ENCODE peak calls at places on chromosomes 7 and 10, in seven cellular contexts. Z is neural crest cell, U is A549, P is choroid plexus epithelial cell, E is Calu3, K is AG04450, M is HFF-Myc. L is an unnamed sample.

GRCh38 chr10:133257489-133258065 is 19.1 kb downstream of the ADAM8 start:
- DNase-seq in Z (no peak), U (peak), P (peak), E (peak), K (no peak), M (no peak), L (no peak)

GRCh38 chr7:137957887-137958286 is 44.0 kb downstream of the CREB3L2 start:
- DNase-seq in Z (no peak), U (no peak), P (peak), E (no peak), K (no peak), M (no peak), L (no peak)

GRCh38 chr7:24245362-24245761 is 38.6 kb upstream of the NPY start:
- DNase-seq in Z (no peak), U (no peak), P (no peak), E (no peak), K (no peak), M (no peak), L (no peak)

GRCh38 chr7:24781106-24781505 is 23.8 kb upstream of the GSDME start:
- DNase-seq in Z (no peak), U (no peak), P (no peak), E (no peak), K (no peak), M (no peak), L (no peak)

GRCh38 chr10:119658274-119658673 is 7.1 kb downstream of the BAG3 start:
- DNase-seq in Z (no peak), U (peak), P (peak), E (peak), K (peak), M (no peak), L (peak)

GRCh38 chr7:140484479-140484878 is 5.2 kb upstream of the MKRN1 start:
- DNase-seq in Z (no peak), U (no peak), P (no peak), E (no peak), K (no peak), M (no peak), L (no peak)

GRCh38 chr7:12839508-12840153 is 152.2 kb downstream of the ARL4A start:
- DNase-seq in Z (peak), U (no peak), P (peak), E (no peak), K (no peak), M (no peak), L (no peak)

GRCh38 chr10:119526606-119527592 is 15.6 kb downstream of the RGS10 start:
- DNase-seq in Z (no peak), U (peak), P (no peak), E (no peak), K (no peak), M (no peak), L (no peak)

GRCh38 chr7:1663857-1664651 is 6.0 kb upstream of the ELFN1 start:
- DNase-seq in Z (no peak), U (no peak), P (no peak), E (peak), K (no peak), M (no peak), L (no peak)

GRCh38 chr10:103661198-103661950 is 167.9 kb downstream of the NEURL1 start:
- DNase-seq in Z (peak), U (no peak), P (peak), E (peak), K (peak), M (peak), L (peak)

GRCh38 chr7:101031082-101031481 is 11.2 kb downstream of the MUC17 start:
- DNase-seq in Z (no peak), U (peak), P (no peak), E (no peak), K (no peak), M (no peak), L (no peak)

GRCh38 chr7:29304756-29305155 is 110.2 kb downstream of the CHN2 start:
- DNase-seq in Z (no peak), U (no peak), P (no peak), E (no peak), K (no peak), M (no peak), L (no peak)

GRCh38 chr10:132851451-132851850 is 65.5 kb upstream of the NKX6-2 start:
- DNase-seq in Z (no peak), U (no peak), P (no peak), E (no peak), K (no peak), M (no peak), L (no peak)

GRCh38 chr7:70387197-70387596 is 744.7 kb upstream of the GALNT17 start:
- DNase-seq in Z (no peak), U (no peak), P (no peak), E (no peak), K (no peak), M (no peak), L (no peak)

GRCh38 chr10:30431435-30431911 is 2.5 kb upstream of the MAP3K8 start:
- DNase-seq in Z (no peak), U (peak), P (peak), E (peak), K (no peak), M (no peak), L (no peak)

GRCh38 chr10:33333260-33334169 is 952 bp downstream of the NRP1 start:
- DNase-seq in Z (no peak), U (peak), P (peak), E (peak), K (no peak), M (no peak), L (no peak)

GRCh38 chr10:22252286-22252800 is 34.5 kb upstream of the EBLN1 start:
- DNase-seq in Z (peak), U (no peak), P (peak), E (peak), K (no peak), M (no peak), L (no peak)

GRCh38 chr10:3787816-3788215 is 2.8 kb upstream of the KLF6 start:
- DNase-seq in Z (no peak), U (no peak), P (no peak), E (no peak), K (no peak), M (no peak), L (no peak)

GRCh38 chr10:75228834-75229233 is 6.9 kb downstream of the COMTD1 start:
- DNase-seq in Z (no peak), U (no peak), P (no peak), E (no peak), K (no peak), M (no peak), L (no peak)

GRCh38 chr7:96837583-96837982 is 127.9 kb upstream of the SEM1 start:
- DNase-seq in Z (no peak), U (no peak), P (no peak), E (no peak), K (no peak), M (no peak), L (no peak)

GRCh38 chr10:29535012-29535777 is 99.6 kb downstream of the SVIL start:
- DNase-seq in Z (peak), U (peak), P (peak), E (peak), K (peak), M (peak), L (peak)

GRCh38 chr7:148044173-148044572 is 546.4 kb upstream of the C7orf33 start:
- DNase-seq in Z (no peak), U (no peak), P (no peak), E (no peak), K (no peak), M (no peak), L (no peak)

GRCh38 chr7:129997285-129997684 is 44.5 kb upstream of the UBE2H start:
- DNase-seq in Z (no peak), U (no peak), P (no peak), E (no peak), K (no peak), M (no peak), L (no peak)

GRCh38 chr10:96089116-96089515 is 41.0 kb upstream of the ZNF518A start:
- DNase-seq in Z (no peak), U (peak), P (no peak), E (no peak), K (no peak), M (no peak), L (no peak)

GRCh38 chr10:129892571-129893045 is 71.5 kb downstream of the EBF3 start:
- DNase-seq in Z (no peak), U (no peak), P (no peak), E (no peak), K (no peak), M (no peak), L (no peak)

GRCh38 chr7:116963234-116963633 is 9.9 kb downstream of the ST7 start:
- DNase-seq in Z (no peak), U (no peak), P (no peak), E (no peak), K (no peak), M (no peak), L (no peak)

GRCh38 chr7:21568762-21569161 is 25.9 kb downstream of the DNAH11 start:
- DNase-seq in Z (no peak), U (peak), P (peak), E (peak), K (no peak), M (no peak), L (no peak)

GRCh38 chr10:10394933-10395658 is 622.6 kb upstream of the CELF2 start:
- DNase-seq in Z (no peak), U (no peak), P (peak), E (no peak), K (no peak), M (no peak), L (no peak)

GRCh38 chr7:132291446-132291845 is 284.8 kb downstream of the PLXNA4 start:
- DNase-seq in Z (no peak), U (no peak), P (no peak), E (no peak), K (no peak), M (no peak), L (no peak)

GRCh38 chr10:118950190-118950658 is 79.3 kb upstream of the NANOS1 start:
- DNase-seq in Z (no peak), U (peak), P (peak), E (no peak), K (no peak), M (no peak), L (no peak)

GRCh38 chr10:131032329-131033165 is 279.0 kb downstream of the TCERG1L start:
- DNase-seq in Z (no peak), U (no peak), P (no peak), E (no peak), K (no peak), M (no peak), L (no peak)

GRCh38 chr10:1047937-1048336 is 982 bp downstream of the IDI1 start:
- DNase-seq in Z (no peak), U (no peak), P (no peak), E (peak), K (no peak), M (no peak), L (no peak)

GRCh38 chr10:71687480-71687879 is 32.1 kb downstream of the C10orf105 start:
- DNase-seq in Z (no peak), U (no peak), P (no peak), E (no peak), K (no peak), M (no peak), L (no peak)

GRCh38 chr7:21355406-21355874 is 72.4 kb upstream of the SP4 start:
- DNase-seq in Z (no peak), U (no peak), P (no peak), E (peak), K (no peak), M (no peak), L (no peak)

GRCh38 chr7:47611045-47611511 is 29.2 kb upstream of the TNS3 start:
- DNase-seq in Z (no peak), U (peak), P (peak), E (no peak), K (no peak), M (no peak), L (no peak)

GRCh38 chr7:105863876-105864275 is 12.5 kb downstream of the ATXN7L1 start:
- DNase-seq in Z (no peak), U (no peak), P (no peak), E (no peak), K (no peak), M (no peak), L (no peak)

GRCh38 chr7:92691578-92691977 is 101.4 kb upstream of the FAM133B start:
- DNase-seq in Z (no peak), U (peak), P (peak), E (no peak), K (peak), M (peak), L (no peak)

GRCh38 chr7:1525409-1525808 is 5.1 kb upstream of the MAFK start:
- DNase-seq in Z (no peak), U (no peak), P (no peak), E (no peak), K (no peak), M (no peak), L (no peak)

GRCh38 chr7:112080974-112081373 is 125.2 kb downstream of the DOCK4 start:
- DNase-seq in Z (no peak), U (peak), P (peak), E (no peak), K (no peak), M (no peak), L (no peak)
- TF ChIP-seq CTCF in Z (no peak), U (no peak), P (no peak), E (no peak), K (no peak), M (no peak), L (no peak)

DNA sequence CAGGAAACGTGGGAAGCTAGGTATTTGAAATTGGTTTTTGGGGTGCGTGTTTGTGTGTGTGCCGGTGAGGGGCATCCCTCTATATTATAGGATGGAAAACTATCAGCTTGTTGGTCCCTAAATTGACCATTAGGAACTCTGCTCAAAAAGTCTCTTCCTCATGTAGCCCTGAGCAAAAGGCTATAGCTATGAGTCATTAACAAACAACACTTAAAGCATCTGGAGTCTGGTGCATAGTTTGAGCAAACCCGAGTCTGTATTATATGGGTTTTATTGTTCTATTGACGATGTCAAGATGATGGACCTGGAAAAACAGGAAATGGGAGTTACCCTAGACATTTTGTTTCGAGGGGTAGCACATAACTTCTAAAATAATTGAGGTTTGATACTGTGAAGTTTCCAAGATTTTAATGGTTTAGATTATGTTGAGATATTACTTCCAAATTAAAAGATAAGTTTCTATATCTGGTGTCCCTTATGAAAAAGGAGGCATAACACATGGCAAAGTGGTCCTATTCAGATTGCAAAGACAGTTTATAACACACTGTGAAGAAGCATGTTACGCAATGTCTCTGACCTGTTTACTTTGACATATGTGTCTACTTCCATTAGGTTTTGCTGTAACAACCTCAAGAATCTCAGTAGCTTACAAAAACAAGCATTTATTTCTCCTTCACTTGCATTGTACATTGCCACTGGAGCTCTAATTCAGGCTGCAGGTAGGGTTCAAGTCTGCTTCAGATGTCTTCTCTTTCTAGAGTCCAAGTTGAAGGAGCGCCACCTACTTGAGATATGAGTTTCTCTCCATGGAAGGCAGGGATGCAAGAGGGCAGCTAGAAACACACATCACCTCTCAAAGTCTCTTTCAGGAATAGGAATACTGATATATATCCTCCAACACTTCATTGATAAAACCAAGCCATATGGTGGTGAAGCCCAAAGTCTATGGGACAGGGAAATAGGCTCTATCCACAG is 357.7 kb downstream of the PHF14 start:
- DNase-seq in Z (no peak), U (no peak), P (no peak), E (no peak), K (no peak), M (no peak), L (no peak)
- TF ChIP-seq CTCF in Z (no peak), U (no peak), P (no peak), E (no peak), K (no peak), M (no peak), L (no peak)

DNA sequence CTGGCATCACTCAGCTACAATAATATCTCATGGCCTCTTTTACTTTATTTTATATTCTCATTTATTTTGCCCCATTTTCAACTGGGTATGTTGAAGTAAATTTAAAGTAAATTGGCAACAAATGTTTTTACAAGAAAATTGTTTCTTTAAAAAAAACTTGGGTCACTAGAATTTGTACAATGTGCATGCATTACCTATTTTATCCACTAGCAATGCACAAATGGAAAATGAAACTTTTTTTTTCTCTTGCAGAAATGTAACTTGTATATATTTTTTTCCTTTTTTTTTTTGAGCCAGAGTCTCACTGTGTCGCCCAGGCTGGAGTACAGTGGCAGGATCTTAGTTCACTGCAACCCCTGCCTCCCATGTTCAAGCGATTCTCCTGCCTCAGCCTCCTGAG is 10.3 kb upstream of the H2AZ2 start:
- DNase-seq in Z (no peak), U (no peak), P (no peak), E (no peak), K (no peak), M (no peak), L (no peak)
- TF ChIP-seq CTCF in Z (peak), U (no peak), P (peak), E (peak), K (peak), M (no peak), L (no peak)

GRCh38 chr7:26507375-26508068 is 215.9 kb downstream of the SNX10 start:
- DNase-seq in Z (no peak), U (no peak), P (no peak), E (no peak), K (no peak), M (no peak), L (no peak)
- TF ChIP-seq CTCF in Z (no peak), U (no peak), P (no peak), E (no peak), K (no peak), M (no peak), L (no peak)

L was measured in BJ.